ENCODE peak calls at places on chromosomes 5 and 9, in six cellular contexts. C is GM23338, Q is fibroblast of villous mesenchyme, H is fibroblast of pulmonary artery, X is NB4, L is DND-41. J is an unnamed sample.
A peak's percentile ranks its signal among the peaks of the same experiment; 100 is the strongest.

GRCh38 chr9:109908459-109909390 is 128.7 kb downstream of the PALM2AKAP2 start:
- DNase-seq in C (no peak), Q (peak; percentile 95), H (peak; percentile 62), X (no peak), L (no peak), J (no peak)

GRCh38 chr9:136172412-136173079 is 32.4 kb downstream of the LHX3 start:
- DNase-seq in C (peak; percentile 43), Q (no peak), H (no peak), X (no peak), L (no peak), J (no peak)

GRCh38 chr9:33923998-33924701 is 107.2 kb downstream of the UBE2R2 start:
- DNase-seq in C (no peak), Q (no peak), H (no peak), X (no peak), L (no peak), J (no peak)

GRCh38 chr5:150162142-150162513 is 4.5 kb upstream of the CDX1 start:
- DNase-seq in C (no peak), Q (peak; percentile 75), H (no peak), X (peak; percentile 73), L (no peak), J (no peak)

GRCh38 chr5:167987490-167988270 is 303.8 kb upstream of the WWC1 start:
- DNase-seq in C (peak; percentile 33), Q (no peak), H (no peak), X (no peak), L (no peak), J (no peak)

GRCh38 chr5:95901676-95902646 is 59.7 kb downstream of the ELL2 start:
- DNase-seq in C (no peak), Q (peak; percentile 63), H (peak; percentile 70), X (peak; percentile 29), L (no peak), J (no peak)

GRCh38 chr5:135576075-135576599 is 2.7 kb downstream of the CXCL14 start:
- DNase-seq in C (peak; percentile 34), Q (no peak), H (no peak), X (no peak), L (no peak), J (no peak)

GRCh38 chr5:93583799-93584530 is 943 bp downstream of the NR2F1 start:
- DNase-seq in C (peak; percentile 73), Q (no peak), H (peak; percentile 65), X (peak; percentile 82), L (peak; percentile 54), J (peak; percentile 61)

GRCh38 chr9:132602207-132602606 is 19.8 kb downstream of the BARHL1 start:
- DNase-seq in C (no peak), Q (no peak), H (no peak), X (no peak), L (no peak), J (no peak)

GRCh38 chr9:107163370-107163769 is 119.7 kb upstream of the RAD23B start:
- DNase-seq in C (no peak), Q (no peak), H (no peak), X (no peak), L (no peak), J (no peak)

GRCh38 chr5:176714067-176714466 is 66.8 kb downstream of the TSPAN17 start:
- DNase-seq in C (no peak), Q (no peak), H (no peak), X (peak; percentile 25), L (no peak), J (no peak)

GRCh38 chr5:5979362-5979760 is 399.0 kb downstream of the MED10 start:
- DNase-seq in C (peak; percentile 12), Q (peak; percentile 76), H (no peak), X (no peak), L (no peak), J (no peak)

GRCh38 chr5:82931110-82931509 is 146.1 kb downstream of the TMEM167A start:
- DNase-seq in C (no peak), Q (no peak), H (peak; percentile 58), X (no peak), L (no peak), J (no peak)

GRCh38 chr9:34430843-34431437 is 27.4 kb downstream of the FAM219A start:
- DNase-seq in C (peak; percentile 88), Q (peak; percentile 78), H (peak; percentile 89), X (peak; percentile 81), L (peak; percentile 62), J (peak; percentile 54)

GRCh38 chr9:121744687-121745395 is 93.4 kb downstream of the DAB2IP start:
- DNase-seq in C (peak; percentile 32), Q (no peak), H (no peak), X (no peak), L (no peak), J (no peak)

GRCh38 chr9:93020151-93020550 is 38.4 kb upstream of the SUSD3 start:
- DNase-seq in C (no peak), Q (no peak), H (no peak), X (no peak), L (no peak), J (no peak)

GRCh38 chr5:105940181-105940580 is 1730.6 kb downstream of the EFNA5 start:
- DNase-seq in C (no peak), Q (no peak), H (no peak), X (no peak), L (no peak), J (no peak)

GRCh38 chr9:115349542-115349941 is 231.6 kb upstream of the TNC start:
- DNase-seq in C (no peak), Q (peak; percentile 65), H (peak; percentile 11), X (no peak), L (no peak), J (no peak)

GRCh38 chr5:87499478-87500410 is 87.0 kb upstream of the CCNH start:
- DNase-seq in C (peak; percentile 3), Q (no peak), H (no peak), X (peak; percentile 11), L (no peak), J (no peak)

GRCh38 chr9:135061441-135061840 is 26.0 kb upstream of the OLFM1 start:
- DNase-seq in C (no peak), Q (no peak), H (no peak), X (no peak), L (no peak), J (no peak)

GRCh38 chr9:135743546-135744332 is 41.8 kb downstream of the KCNT1 start:
- DNase-seq in C (no peak), Q (no peak), H (no peak), X (no peak), L (no peak), J (no peak)

GRCh38 chr5:89399553-89399952 is 516.6 kb upstream of the MEF2C start:
- DNase-seq in C (no peak), Q (no peak), H (peak; percentile 47), X (peak; percentile 22), L (no peak), J (peak; percentile 15)

DNA sequence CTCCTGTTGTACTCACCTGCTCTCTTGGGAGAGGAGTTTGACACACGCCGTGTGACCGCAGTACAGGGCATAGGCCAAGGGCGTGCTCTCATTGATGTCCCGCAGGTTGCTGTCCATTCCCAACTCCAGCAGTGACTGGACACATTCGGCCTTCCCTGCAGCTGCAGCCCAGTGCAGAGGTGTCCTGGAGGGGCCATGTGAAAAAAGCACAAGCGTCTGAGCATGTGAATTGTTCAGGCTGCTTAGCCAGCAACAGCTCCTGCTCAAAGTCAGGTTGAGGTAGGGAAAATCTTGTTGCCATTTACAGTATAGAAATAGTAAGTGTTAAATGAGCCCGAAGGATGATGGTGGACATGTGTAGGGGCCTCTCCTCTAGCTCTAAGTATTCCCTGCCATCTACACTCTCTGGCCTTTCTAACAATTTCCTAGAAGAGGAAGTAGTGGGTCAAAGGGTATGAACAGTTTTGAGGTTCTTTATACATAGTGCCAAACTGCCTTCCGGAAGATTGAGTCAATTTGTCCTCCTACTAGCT is 116.5 kb downstream of the ANKRD55 start:
- DNase-seq in C (no peak), Q (no peak), H (peak; percentile 34), X (peak; percentile 83), L (no peak), J (no peak)
- H3K4me3 ChIP-seq in C (no peak overlapping the region), Q (no peak overlapping the region), H (no peak overlapping the region), X (peak overlapping the region; percentile 76), L (no peak overlapping the region), J (no peak overlapping the region)

DNA sequence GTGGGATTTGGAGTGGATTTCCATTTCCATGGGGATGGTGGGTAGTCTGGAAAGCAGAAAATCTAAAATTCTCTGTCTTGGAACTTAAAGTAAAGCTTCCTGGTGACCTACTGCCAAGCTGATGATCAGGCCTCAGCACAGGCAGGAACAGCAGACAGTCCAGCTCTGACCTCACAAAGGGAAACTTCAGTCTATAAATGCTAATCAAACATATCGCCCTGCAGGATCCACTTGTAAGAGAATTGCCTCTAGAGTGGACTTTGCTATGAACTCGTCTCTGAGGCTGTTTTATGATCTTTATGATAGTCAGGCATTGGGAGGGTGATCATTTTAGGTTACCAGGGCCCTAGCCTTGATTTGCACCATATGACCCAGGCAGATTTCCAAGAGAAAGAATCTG is 67.6 kb upstream of the SELENOP start:
- DNase-seq in C (no peak), Q (no peak), H (no peak), X (no peak), L (no peak), J (no peak)
- TF ChIP-seq CTCF in C (no peak), Q (no peak), H (no peak), X (no peak), L (no peak), J (no peak)

DNA sequence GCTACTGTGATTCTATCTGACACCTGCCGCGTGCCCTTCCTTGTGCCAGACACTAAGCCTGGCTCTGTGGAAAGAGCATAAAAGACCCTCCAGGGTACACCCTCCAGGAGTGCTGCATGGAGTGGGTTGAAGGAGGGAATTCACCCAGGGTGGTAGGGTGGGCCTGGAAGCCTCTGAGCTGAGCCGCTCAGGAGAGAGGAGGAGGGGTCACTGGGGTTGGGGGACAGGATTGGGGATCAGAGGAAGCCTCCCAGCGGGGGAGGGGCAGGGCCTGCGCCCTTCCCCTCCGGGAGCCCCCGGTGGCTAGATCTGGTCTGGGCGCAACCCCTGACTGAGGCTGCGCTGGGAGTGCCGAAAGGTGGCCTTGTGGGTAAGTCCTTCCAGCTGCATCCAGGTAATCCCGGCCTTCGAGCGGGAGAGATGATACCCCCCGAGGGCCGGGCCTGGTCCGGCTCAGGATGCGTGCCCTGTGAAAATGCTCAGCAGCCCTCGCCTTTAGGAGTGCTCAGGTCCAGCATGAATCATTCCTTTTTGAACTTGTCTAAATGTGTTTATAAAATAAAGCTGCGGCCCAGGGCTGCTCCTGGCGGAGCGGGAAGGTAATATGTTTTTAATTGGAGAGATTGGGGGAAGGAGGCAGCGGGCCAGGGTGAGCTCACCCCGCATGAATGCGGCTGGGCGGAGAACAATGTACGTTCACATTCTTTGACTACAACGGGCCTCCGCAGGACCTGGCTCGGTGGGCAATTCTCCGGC is 118.1 kb upstream of the SMIM23 start:
- DNase-seq in C (peak; percentile 91), Q (peak; percentile 24), H (peak; percentile 77), X (no peak), L (no peak), J (no peak)
- H3K4me3 ChIP-seq in C (peak overlapping the region; percentile 39), Q (no peak overlapping the region), H (no peak overlapping the region), X (no peak overlapping the region), L (no peak overlapping the region), J (no peak overlapping the region)

GRCh38 chr5:153902026-153902425 is 136.7 kb downstream of the FAM114A2 start:
- DNase-seq in C (no peak), Q (no peak), H (no peak), X (no peak), L (no peak), J (no peak)

GRCh38 chr5:153907170-153907775 is 131.4 kb downstream of the FAM114A2 start:
- DNase-seq in C (no peak), Q (no peak), H (no peak), X (no peak), L (no peak), J (no peak)

GRCh38 chr5:153903321-153903720 is 135.4 kb downstream of the FAM114A2 start:
- DNase-seq in C (no peak), Q (no peak), H (no peak), X (no peak), L (no peak), J (no peak)

GRCh38 chr5:153901449-153901848 is 137.3 kb downstream of the FAM114A2 start:
- DNase-seq in C (no peak), Q (no peak), H (no peak), X (no peak), L (no peak), J (peak; percentile 7)

GRCh38 chr5:153905214-153905613 is 133.5 kb downstream of the FAM114A2 start:
- DNase-seq in C (no peak), Q (no peak), H (no peak), X (no peak), L (no peak), J (no peak)
- TF ChIP-seq CTCF in C (peak; percentile 43), Q (no peak), H (no peak), X (no peak), L (no peak), J (no peak)

J was measured in GM12865.